ENCODE peak calls at places on chromosome 19, in ten cellular contexts. G is A549, D is transverse colon, I is suprapubic skin, N is ovary, C is HepG2, T is stomach, X is GM12878, S is SK-N-SH, O is upper lobe of left lung. R is an unnamed sample.

GRCh38 chr19:1566392-1567115 is 1.6 kb downstream of the MEX3D start:
- DNase-seq in G (peak), D (peak), I (no peak), N (peak), C (peak), T (peak), X (no peak), S (peak), O (peak), R (peak)

GRCh38 chr19:38691938-38692457 is 44.5 kb downstream of the ACTN4 start:
- DNase-seq in G (peak), D (peak), I (no peak), N (peak), C (no peak), T (no peak), X (no peak), S (peak), O (no peak), R (no peak)

GRCh38 chr19:32178841-32179410 is 166.5 kb upstream of the ZNF507 start:
- DNase-seq in G (no peak), D (no peak), I (no peak), N (no peak), C (no peak), T (no peak), X (no peak), S (no peak), O (no peak), R (no peak)

GRCh38 chr19:43555185-43555770 is 20.0 kb downstream of the XRCC1 start:
- DNase-seq in G (peak), D (peak), I (no peak), N (peak), C (peak), T (peak), X (no peak), S (peak), O (no peak), R (peak)

GRCh38 chr19:18756896-18757295 is 34.2 kb downstream of the COMP start:
- DNase-seq in G (no peak), D (no peak), I (no peak), N (no peak), C (no peak), T (peak), X (no peak), S (peak), O (peak), R (no peak)

GRCh38 chr19:18666784-18667183 is 16.7 kb upstream of the CRTC1 start:
- DNase-seq in G (no peak), D (no peak), I (no peak), N (no peak), C (no peak), T (no peak), X (no peak), S (no peak), O (no peak), R (no peak)

GRCh38 chr19:46614114-46614701 is 10.7 kb downstream of the PTGIR start:
- DNase-seq in G (peak), D (peak), I (peak), N (peak), C (peak), T (peak), X (no peak), S (peak), O (no peak), R (peak)

GRCh38 chr19:46722421-46723022 is 5.6 kb upstream of the PRKD2 start:
- DNase-seq in G (no peak), D (no peak), I (no peak), N (no peak), C (no peak), T (no peak), X (no peak), S (no peak), O (no peak), R (no peak)

GRCh38 chr19:5786593-5787551 is 2.3 kb upstream of the PRR22 start:
- DNase-seq in G (no peak), D (no peak), I (no peak), N (no peak), C (no peak), T (no peak), X (no peak), S (no peak), O (peak), R (no peak)
- H3K27ac ChIP-seq in G (no peak), D (no peak), I (no peak), N (no peak), C (no peak), T (no peak), X (no peak), S (no peak), O (no peak), R (no peak)

DNA sequence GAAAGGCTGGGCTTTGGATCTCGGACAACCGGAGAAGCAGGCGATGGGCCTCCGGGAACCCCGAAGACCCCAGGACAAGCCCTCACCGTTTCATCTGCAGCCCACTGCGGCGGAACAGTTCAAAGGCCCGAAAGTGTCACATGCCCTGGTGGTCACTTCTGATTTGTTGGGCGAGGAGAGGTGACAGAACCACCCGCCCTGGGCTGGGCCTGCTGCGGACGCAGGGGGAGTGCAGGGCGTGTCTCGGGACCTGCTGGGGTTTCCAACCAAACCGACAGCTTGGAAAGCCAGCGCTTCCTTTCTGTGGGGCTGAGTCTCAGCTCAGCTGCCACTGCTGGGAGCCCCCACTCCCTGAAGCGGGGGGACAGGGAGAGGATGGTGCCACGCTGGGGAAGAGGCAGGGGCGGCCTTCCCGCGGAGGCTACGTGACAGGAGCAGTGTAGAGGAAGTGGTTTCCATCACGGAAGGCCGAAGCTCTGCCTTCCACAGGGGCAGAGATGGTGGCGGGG is 22.8 kb upstream of the ZBTB7A start:
- DNase-seq in G (no peak), D (peak), I (no peak), N (no peak), C (no peak), T (no peak), X (no peak), S (no peak), O (peak), R (no peak)
- TF ChIP-seq CTCF in G (no peak), D (no peak), I (no peak), N (no peak), C (no peak), T (no peak), X (no peak), S (no peak), O (no peak), R (no peak)

DNA sequence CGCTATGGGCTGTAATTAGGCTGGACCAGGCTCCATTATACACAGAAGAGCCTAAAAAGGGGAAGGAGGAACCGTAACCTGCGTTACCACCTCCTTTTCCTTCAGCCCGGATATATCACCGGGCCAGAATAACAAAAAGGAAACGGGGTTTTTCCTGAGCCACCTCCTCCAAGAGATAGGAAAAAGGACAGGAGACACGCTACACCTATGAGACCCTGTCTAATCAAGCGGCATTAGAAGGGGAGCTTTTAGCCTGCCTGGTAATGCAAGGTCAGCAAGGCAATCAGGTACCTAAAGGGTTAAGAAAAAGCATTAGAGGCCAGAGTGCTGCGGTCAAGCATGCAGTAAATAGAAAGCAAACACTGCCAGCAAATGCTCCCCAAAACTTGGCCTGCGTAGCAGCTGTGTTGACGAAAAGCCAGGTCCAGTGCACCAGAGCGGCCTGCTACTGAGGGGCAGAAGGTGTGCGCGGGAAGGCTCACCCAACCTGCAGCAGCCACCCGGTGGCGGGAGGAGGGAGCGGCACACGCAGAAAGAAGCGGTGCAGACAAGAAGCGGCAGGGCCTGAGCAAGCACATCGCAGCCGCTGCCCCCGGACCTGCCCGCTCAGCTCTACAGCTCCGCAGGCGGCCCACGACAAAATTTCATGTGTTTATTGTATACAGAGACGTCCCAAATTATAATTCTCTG is 1466.1 kb downstream of the UQCRFS1 start:
- DNase-seq in G (peak), D (peak), I (peak), N (peak), C (no peak), T (peak), X (no peak), S (peak), O (peak), R (no peak)
- TF ChIP-seq EP300 in G (no peak), D (no peak), I (no peak), N (no peak), C (no peak), T (no peak), X (no peak), S (no peak), O (no peak), R (no peak)

GRCh38 chr19:33312065-33312464 is 9.7 kb upstream of the CEBPA start:
- DNase-seq in G (no peak), D (no peak), I (no peak), N (no peak), C (no peak), T (no peak), X (no peak), S (no peak), O (no peak), R (no peak)

GRCh38 chr19:33306853-33307792 is 4.8 kb upstream of the CEBPA start:
- DNase-seq in G (no peak), D (peak), I (no peak), N (no peak), C (no peak), T (peak), X (no peak), S (no peak), O (no peak), R (no peak)

GRCh38 chr19:33311326-33311682 is 9.0 kb upstream of the CEBPA start:
- DNase-seq in G (no peak), D (peak), I (no peak), N (no peak), C (no peak), T (peak), X (no peak), S (no peak), O (no peak), R (no peak)

GRCh38 chr19:33309826-33310225 is 7.5 kb upstream of the CEBPA start:
- DNase-seq in G (no peak), D (no peak), I (no peak), N (no peak), C (no peak), T (no peak), X (no peak), S (no peak), O (peak), R (no peak)

DNA sequence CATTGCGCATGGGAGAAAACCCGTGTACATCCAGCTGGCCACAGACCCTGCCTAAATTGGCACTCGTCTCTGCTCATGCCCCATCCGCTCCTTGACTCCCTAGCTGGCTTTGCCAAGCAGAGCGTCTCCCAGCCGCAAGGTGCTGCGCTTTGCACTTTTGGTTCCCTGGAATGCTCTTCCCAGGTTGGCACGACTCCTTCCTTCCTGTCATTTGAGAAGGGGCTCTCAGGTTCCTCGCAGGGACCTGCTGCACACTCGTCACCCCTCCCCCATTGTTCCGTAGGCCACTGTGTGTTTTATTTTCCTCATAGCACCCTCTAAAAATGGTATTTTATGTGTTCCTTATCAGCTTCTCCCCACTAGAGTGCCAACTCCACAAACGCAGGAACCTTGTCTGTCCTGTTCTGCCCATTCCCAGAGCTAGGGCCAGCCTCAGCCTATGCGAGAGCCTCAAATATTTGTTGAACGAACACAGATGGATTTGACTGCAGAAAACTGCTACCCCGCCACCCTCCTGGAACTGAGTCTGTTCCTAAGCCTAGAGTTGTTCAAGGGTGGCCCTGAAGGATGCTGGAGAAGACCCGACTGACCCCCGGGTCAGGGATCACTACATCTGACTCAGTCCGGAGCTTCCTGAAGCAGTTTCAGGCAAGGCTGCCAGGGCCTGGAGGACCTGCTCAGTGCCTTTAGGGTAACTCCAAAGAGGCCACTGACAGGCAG is 8.4 kb upstream of the CEBPA start:
- DNase-seq in G (no peak), D (peak), I (no peak), N (no peak), C (no peak), T (peak), X (no peak), S (no peak), O (no peak), R (no peak)
- H3K27ac ChIP-seq in G (no peak), D (peak), I (no peak), N (no peak), C (no peak), T (peak), X (no peak), S (no peak), O (peak), R (no peak)

DNA sequence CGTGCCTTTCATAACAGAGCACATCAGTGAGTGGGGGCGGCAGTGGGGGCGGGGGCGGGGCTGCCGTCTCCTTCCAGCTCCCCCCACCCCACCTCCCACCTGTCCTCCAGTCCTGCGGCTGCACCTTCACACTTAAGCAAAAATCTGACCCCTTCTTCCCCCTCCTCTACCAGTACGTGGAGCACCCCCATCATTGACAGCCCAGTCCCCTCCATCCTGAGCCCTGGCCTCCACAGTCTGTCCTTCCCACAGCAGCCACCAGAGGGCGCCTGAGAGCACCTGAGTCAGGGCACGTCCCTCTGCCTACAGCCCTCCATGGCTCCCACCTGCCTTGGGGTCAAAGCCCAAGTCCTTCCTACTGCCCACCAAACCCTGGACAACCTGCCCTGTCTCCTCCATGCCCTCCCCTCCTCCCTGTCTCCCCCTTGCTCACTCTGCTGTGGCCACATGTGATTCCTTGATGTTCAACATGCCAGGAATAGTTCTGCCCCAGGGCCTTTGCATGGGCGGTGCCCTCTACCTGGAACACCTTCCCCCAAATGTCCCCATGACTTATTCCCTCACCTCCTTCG is 4.0 kb downstream of the EBI3 start:
- DNase-seq in G (peak), D (peak), I (no peak), N (peak), C (peak), T (peak), X (no peak), S (peak), O (no peak), R (peak)
- TF ChIP-seq CTCF in G (peak), D (peak), I (peak), N (no peak), C (peak), T (no peak), X (peak), S (peak), O (peak), R (peak)

R was measured in tibial nerve.